ENCODE peak calls at places on chromosomes 3 and 15, in ten cellular contexts. One of them, this sample, is unnamed.

GRCh38 chr3:156535162-156535627 is 19.7 kb downstream of the SSR3 start:
- DNase-seq in IMR-90: peak
- DNase-seq in HuH-7: peak
- DNase-seq in SW 1271: peak
- DNase-seq in mucosa of gallbladder: peak
- DNase-seq in effector memory CD8-positive, alpha-beta T cell: no peak
- DNase-seq in stimulated activated CD8-positive, alpha-beta memory T cell treated with anti-CD3 and anti-CD28 coated beads, Interleukin-15, amount 100 ng/mL, for 24 hours: no peak
- DNase-seq in CD4-positive, alpha-beta T cell: no peak
- DNase-seq in HFF-Myc: peak
- DNase-seq in NCI-H69: peak
- DNase-seq in this sample: peak

GRCh38 chr3:61009025-61009424 is 242.2 kb downstream of the FHIT start:
- DNase-seq in IMR-90: no peak
- DNase-seq in HuH-7: no peak
- DNase-seq in SW 1271: no peak
- DNase-seq in mucosa of gallbladder: no peak
- DNase-seq in effector memory CD8-positive, alpha-beta T cell: no peak
- DNase-seq in stimulated activated CD8-positive, alpha-beta memory T cell treated with anti-CD3 and anti-CD28 coated beads, Interleukin-15, amount 100 ng/mL, for 24 hours: no peak
- DNase-seq in CD4-positive, alpha-beta T cell: no peak
- DNase-seq in HFF-Myc: no peak
- DNase-seq in NCI-H69: peak
- DNase-seq in this sample: peak

GRCh38 chr3:194141415-194142155 is 5.6 kb downstream of the HES1 start:
- DNase-seq in IMR-90: peak
- DNase-seq in HuH-7: peak
- DNase-seq in SW 1271: peak
- DNase-seq in mucosa of gallbladder: peak
- DNase-seq in effector memory CD8-positive, alpha-beta T cell: no peak
- DNase-seq in stimulated activated CD8-positive, alpha-beta memory T cell treated with anti-CD3 and anti-CD28 coated beads, Interleukin-15, amount 100 ng/mL, for 24 hours: no peak
- DNase-seq in CD4-positive, alpha-beta T cell: peak
- DNase-seq in HFF-Myc: no peak
- DNase-seq in NCI-H69: peak
- DNase-seq in this sample: no peak

GRCh38 chr3:120410541-120410940 is 40.3 kb downstream of the FSTL1 start:
- DNase-seq in IMR-90: no peak
- DNase-seq in HuH-7: no peak
- DNase-seq in SW 1271: no peak
- DNase-seq in mucosa of gallbladder: no peak
- DNase-seq in effector memory CD8-positive, alpha-beta T cell: no peak
- DNase-seq in stimulated activated CD8-positive, alpha-beta memory T cell treated with anti-CD3 and anti-CD28 coated beads, Interleukin-15, amount 100 ng/mL, for 24 hours: no peak
- DNase-seq in CD4-positive, alpha-beta T cell: no peak
- DNase-seq in HFF-Myc: no peak
- DNase-seq in NCI-H69: no peak
- DNase-seq in this sample: no peak

GRCh38 chr15:65312400-65312916 is 8.0 kb downstream of the RNU5B-1 start:
- DNase-seq in IMR-90: no peak
- DNase-seq in HuH-7: peak
- DNase-seq in SW 1271: no peak
- DNase-seq in mucosa of gallbladder: no peak
- DNase-seq in effector memory CD8-positive, alpha-beta T cell: no peak
- DNase-seq in stimulated activated CD8-positive, alpha-beta memory T cell treated with anti-CD3 and anti-CD28 coated beads, Interleukin-15, amount 100 ng/mL, for 24 hours: no peak
- DNase-seq in CD4-positive, alpha-beta T cell: no peak
- DNase-seq in HFF-Myc: no peak
- DNase-seq in NCI-H69: no peak
- DNase-seq in this sample: peak

GRCh38 chr15:33907326-33907725 is 61.0 kb upstream of the CHRM5 start:
- DNase-seq in IMR-90: no peak
- DNase-seq in HuH-7: no peak
- DNase-seq in SW 1271: no peak
- DNase-seq in mucosa of gallbladder: no peak
- DNase-seq in effector memory CD8-positive, alpha-beta T cell: no peak
- DNase-seq in stimulated activated CD8-positive, alpha-beta memory T cell treated with anti-CD3 and anti-CD28 coated beads, Interleukin-15, amount 100 ng/mL, for 24 hours: no peak
- DNase-seq in CD4-positive, alpha-beta T cell: no peak
- DNase-seq in HFF-Myc: no peak
- DNase-seq in NCI-H69: no peak
- DNase-seq in this sample: no peak

GRCh38 chr3:78101363-78101762 is 1061.5 kb downstream of the ROBO2 start:
- DNase-seq in IMR-90: peak
- DNase-seq in HuH-7: no peak
- DNase-seq in SW 1271: no peak
- DNase-seq in mucosa of gallbladder: no peak
- DNase-seq in effector memory CD8-positive, alpha-beta T cell: no peak
- DNase-seq in stimulated activated CD8-positive, alpha-beta memory T cell treated with anti-CD3 and anti-CD28 coated beads, Interleukin-15, amount 100 ng/mL, for 24 hours: no peak
- DNase-seq in CD4-positive, alpha-beta T cell: no peak
- DNase-seq in HFF-Myc: no peak
- DNase-seq in NCI-H69: no peak
- DNase-seq in this sample: no peak

GRCh38 chr15:76625267-76625666 is 279.9 kb downstream of the SCAPER start:
- DNase-seq in IMR-90: no peak
- DNase-seq in HuH-7: peak
- DNase-seq in SW 1271: no peak
- DNase-seq in mucosa of gallbladder: no peak
- DNase-seq in effector memory CD8-positive, alpha-beta T cell: no peak
- DNase-seq in stimulated activated CD8-positive, alpha-beta memory T cell treated with anti-CD3 and anti-CD28 coated beads, Interleukin-15, amount 100 ng/mL, for 24 hours: no peak
- DNase-seq in CD4-positive, alpha-beta T cell: no peak
- DNase-seq in HFF-Myc: no peak
- DNase-seq in NCI-H69: no peak
- DNase-seq in this sample: peak

GRCh38 chr3:187719628-187720336 is 17.4 kb upstream of the RTP2 start:
- DNase-seq in IMR-90: no peak
- DNase-seq in HuH-7: no peak
- DNase-seq in SW 1271: no peak
- DNase-seq in mucosa of gallbladder: peak
- DNase-seq in effector memory CD8-positive, alpha-beta T cell: no peak
- DNase-seq in stimulated activated CD8-positive, alpha-beta memory T cell treated with anti-CD3 and anti-CD28 coated beads, Interleukin-15, amount 100 ng/mL, for 24 hours: no peak
- DNase-seq in CD4-positive, alpha-beta T cell: no peak
- DNase-seq in HFF-Myc: no peak
- DNase-seq in NCI-H69: peak
- DNase-seq in this sample: no peak

GRCh38 chr3:151327571-151328198 is 1.7 kb downstream of the P2RY13 start:
- DNase-seq in IMR-90: peak
- DNase-seq in HuH-7: no peak
- DNase-seq in SW 1271: peak
- DNase-seq in mucosa of gallbladder: no peak
- DNase-seq in effector memory CD8-positive, alpha-beta T cell: no peak
- DNase-seq in stimulated activated CD8-positive, alpha-beta memory T cell treated with anti-CD3 and anti-CD28 coated beads, Interleukin-15, amount 100 ng/mL, for 24 hours: no peak
- DNase-seq in CD4-positive, alpha-beta T cell: no peak
- DNase-seq in HFF-Myc: no peak
- DNase-seq in NCI-H69: peak
- DNase-seq in this sample: peak

GRCh38 chr15:100928632-100929280 is 9.6 kb downstream of the LRRK1 start:
- DNase-seq in IMR-90: no peak
- DNase-seq in HuH-7: no peak
- DNase-seq in SW 1271: no peak
- DNase-seq in mucosa of gallbladder: no peak
- DNase-seq in effector memory CD8-positive, alpha-beta T cell: no peak
- DNase-seq in stimulated activated CD8-positive, alpha-beta memory T cell treated with anti-CD3 and anti-CD28 coated beads, Interleukin-15, amount 100 ng/mL, for 24 hours: no peak
- DNase-seq in CD4-positive, alpha-beta T cell: no peak
- DNase-seq in HFF-Myc: no peak
- DNase-seq in NCI-H69: peak
- DNase-seq in this sample: no peak

GRCh38 chr3:29065211-29065785 is 215.6 kb upstream of the RBMS3 start:
- DNase-seq in IMR-90: peak
- DNase-seq in HuH-7: no peak
- DNase-seq in SW 1271: peak
- DNase-seq in mucosa of gallbladder: peak
- DNase-seq in effector memory CD8-positive, alpha-beta T cell: no peak
- DNase-seq in stimulated activated CD8-positive, alpha-beta memory T cell treated with anti-CD3 and anti-CD28 coated beads, Interleukin-15, amount 100 ng/mL, for 24 hours: no peak
- DNase-seq in CD4-positive, alpha-beta T cell: no peak
- DNase-seq in HFF-Myc: peak
- DNase-seq in NCI-H69: peak
- DNase-seq in this sample: peak

GRCh38 chr3:114651555-114651954 is 357.7 kb downstream of the TIGIT start:
- DNase-seq in IMR-90: no peak
- DNase-seq in HuH-7: no peak
- DNase-seq in SW 1271: no peak
- DNase-seq in mucosa of gallbladder: no peak
- DNase-seq in effector memory CD8-positive, alpha-beta T cell: no peak
- DNase-seq in stimulated activated CD8-positive, alpha-beta memory T cell treated with anti-CD3 and anti-CD28 coated beads, Interleukin-15, amount 100 ng/mL, for 24 hours: no peak
- DNase-seq in CD4-positive, alpha-beta T cell: no peak
- DNase-seq in HFF-Myc: no peak
- DNase-seq in NCI-H69: no peak
- DNase-seq in this sample: no peak

GRCh38 chr15:59388670-59389069 is 16.0 kb upstream of the MYO1E start:
- DNase-seq in IMR-90: peak
- DNase-seq in HuH-7: no peak
- DNase-seq in SW 1271: no peak
- DNase-seq in mucosa of gallbladder: no peak
- DNase-seq in effector memory CD8-positive, alpha-beta T cell: no peak
- DNase-seq in stimulated activated CD8-positive, alpha-beta memory T cell treated with anti-CD3 and anti-CD28 coated beads, Interleukin-15, amount 100 ng/mL, for 24 hours: no peak
- DNase-seq in CD4-positive, alpha-beta T cell: no peak
- DNase-seq in HFF-Myc: no peak
- DNase-seq in NCI-H69: no peak
- DNase-seq in this sample: no peak

GRCh38 chr3:179000144-179000543 is 71.5 kb downstream of the ZMAT3 start:
- DNase-seq in IMR-90: peak
- DNase-seq in HuH-7: no peak
- DNase-seq in SW 1271: no peak
- DNase-seq in mucosa of gallbladder: no peak
- DNase-seq in effector memory CD8-positive, alpha-beta T cell: no peak
- DNase-seq in stimulated activated CD8-positive, alpha-beta memory T cell treated with anti-CD3 and anti-CD28 coated beads, Interleukin-15, amount 100 ng/mL, for 24 hours: no peak
- DNase-seq in CD4-positive, alpha-beta T cell: no peak
- DNase-seq in HFF-Myc: no peak
- DNase-seq in NCI-H69: no peak
- DNase-seq in this sample: no peak

GRCh38 chr3:126746395-126747177 is 42.5 kb downstream of the CHCHD6 start:
- DNase-seq in IMR-90: peak
- DNase-seq in HuH-7: no peak
- DNase-seq in SW 1271: no peak
- DNase-seq in mucosa of gallbladder: peak
- DNase-seq in effector memory CD8-positive, alpha-beta T cell: no peak
- DNase-seq in stimulated activated CD8-positive, alpha-beta memory T cell treated with anti-CD3 and anti-CD28 coated beads, Interleukin-15, amount 100 ng/mL, for 24 hours: no peak
- DNase-seq in CD4-positive, alpha-beta T cell: no peak
- DNase-seq in HFF-Myc: peak
- DNase-seq in NCI-H69: no peak
- DNase-seq in this sample: peak

GRCh38 chr3:25830373-25831305 is 40.7 kb downstream of the OXSM start:
- DNase-seq in IMR-90: no peak
- DNase-seq in HuH-7: no peak
- DNase-seq in SW 1271: no peak
- DNase-seq in mucosa of gallbladder: no peak
- DNase-seq in effector memory CD8-positive, alpha-beta T cell: no peak
- DNase-seq in stimulated activated CD8-positive, alpha-beta memory T cell treated with anti-CD3 and anti-CD28 coated beads, Interleukin-15, amount 100 ng/mL, for 24 hours: no peak
- DNase-seq in CD4-positive, alpha-beta T cell: no peak
- DNase-seq in HFF-Myc: no peak
- DNase-seq in NCI-H69: peak
- DNase-seq in this sample: no peak